ENCODE peak calls at places on chromosomes 5 and 9, in seven cellular contexts. One of them, this sample, is unnamed.

GRCh38 chr5:95669540-95669939 is 13.3 kb downstream of the SPATA9 start:
- DNase-seq in stimulated activated CD8-positive, alpha-beta memory T cell treated with anti-CD3 and anti-CD28 coated beads, Interleukin-15, amount 100 ng/mL, for 1 hour: no peak
- DNase-seq in NCI-H774: no peak
- DNase-seq in HT1080: peak; percentile 83
- DNase-seq in OCI-M1: no peak
- DNase-seq in SJSA1: no peak
- DNase-seq in Kasumi-1: no peak
- DNase-seq in this sample: peak; percentile 1

GRCh38 chr9:121876658-121877271 is 216.3 kb downstream of the TTLL11 start:
- DNase-seq in SJSA1: no peak
- DNase-seq in Kasumi-1: no peak
- DNase-seq in HT1080: peak; percentile 51
- DNase-seq in stimulated activated CD8-positive, alpha-beta memory T cell treated with anti-CD3 and anti-CD28 coated beads, Interleukin-15, amount 100 ng/mL, for 1 hour: no peak
- DNase-seq in NCI-H774: no peak
- DNase-seq in OCI-M1: no peak
- DNase-seq in this sample: no peak

GRCh38 chr5:178361657-178362445 is 129.2 kb upstream of the PHYKPL start:
- DNase-seq in SJSA1: no peak
- DNase-seq in NCI-H774: no peak
- DNase-seq in stimulated activated CD8-positive, alpha-beta memory T cell treated with anti-CD3 and anti-CD28 coated beads, Interleukin-15, amount 100 ng/mL, for 1 hour: no peak
- DNase-seq in Kasumi-1: no peak
- DNase-seq in HT1080: no peak
- DNase-seq in OCI-M1: no peak
- DNase-seq in this sample: no peak

GRCh38 chr5:78701795-78702406 is 53.3 kb upstream of the LHFPL2 start:
- DNase-seq in NCI-H774: no peak
- DNase-seq in Kasumi-1: peak; percentile 8
- DNase-seq in HT1080: no peak
- DNase-seq in stimulated activated CD8-positive, alpha-beta memory T cell treated with anti-CD3 and anti-CD28 coated beads, Interleukin-15, amount 100 ng/mL, for 1 hour: no peak
- DNase-seq in SJSA1: no peak
- DNase-seq in OCI-M1: no peak
- DNase-seq in this sample: no peak

GRCh38 chr9:94002316-94003140 is 47.4 kb upstream of the BARX1 start:
- DNase-seq in NCI-H774: peak; percentile 46
- DNase-seq in Kasumi-1: peak; percentile 68
- DNase-seq in OCI-M1: peak; percentile 67
- DNase-seq in HT1080: peak; percentile 26
- DNase-seq in SJSA1: no peak
- DNase-seq in stimulated activated CD8-positive, alpha-beta memory T cell treated with anti-CD3 and anti-CD28 coated beads, Interleukin-15, amount 100 ng/mL, for 1 hour: no peak
- DNase-seq in this sample: peak; percentile 63

GRCh38 chr5:31470608-31471007 is 61.3 kb downstream of the DROSHA start:
- DNase-seq in stimulated activated CD8-positive, alpha-beta memory T cell treated with anti-CD3 and anti-CD28 coated beads, Interleukin-15, amount 100 ng/mL, for 1 hour: no peak
- DNase-seq in SJSA1: no peak
- DNase-seq in OCI-M1: peak; percentile 87
- DNase-seq in HT1080: peak; percentile 69
- DNase-seq in NCI-H774: no peak
- DNase-seq in Kasumi-1: no peak
- DNase-seq in this sample: no peak

GRCh38 chr5:79934681-79935080 is 56.4 kb downstream of the MTX3 start:
- DNase-seq in SJSA1: no peak
- DNase-seq in Kasumi-1: no peak
- DNase-seq in HT1080: no peak
- DNase-seq in stimulated activated CD8-positive, alpha-beta memory T cell treated with anti-CD3 and anti-CD28 coated beads, Interleukin-15, amount 100 ng/mL, for 1 hour: no peak
- DNase-seq in OCI-M1: no peak
- DNase-seq in NCI-H774: no peak
- DNase-seq in this sample: no peak

GRCh38 chr5:10548418-10549122 is 15.3 kb upstream of the ANKRD33B start:
- DNase-seq in HT1080: no peak
- DNase-seq in Kasumi-1: no peak
- DNase-seq in OCI-M1: no peak
- DNase-seq in stimulated activated CD8-positive, alpha-beta memory T cell treated with anti-CD3 and anti-CD28 coated beads, Interleukin-15, amount 100 ng/mL, for 1 hour: no peak
- DNase-seq in NCI-H774: no peak
- DNase-seq in SJSA1: no peak
- DNase-seq in this sample: no peak

GRCh38 chr9:4849364-4849763 is 56.6 kb downstream of the RCL1 start:
- DNase-seq in SJSA1: no peak
- DNase-seq in HT1080: no peak
- DNase-seq in Kasumi-1: no peak
- DNase-seq in stimulated activated CD8-positive, alpha-beta memory T cell treated with anti-CD3 and anti-CD28 coated beads, Interleukin-15, amount 100 ng/mL, for 1 hour: no peak
- DNase-seq in NCI-H774: peak; percentile 38
- DNase-seq in OCI-M1: peak; percentile 94
- DNase-seq in this sample: no peak

GRCh38 chr5:176754376-176754942 is 55.9 kb upstream of the UNC5A start:
- DNase-seq in Kasumi-1: no peak
- DNase-seq in HT1080: peak; percentile 85
- DNase-seq in NCI-H774: no peak
- DNase-seq in SJSA1: no peak
- DNase-seq in stimulated activated CD8-positive, alpha-beta memory T cell treated with anti-CD3 and anti-CD28 coated beads, Interleukin-15, amount 100 ng/mL, for 1 hour: no peak
- DNase-seq in OCI-M1: no peak
- DNase-seq in this sample: no peak

GRCh38 chr5:33166522-33166921 is 274.2 kb upstream of the TARS1 start:
- DNase-seq in HT1080: no peak
- DNase-seq in SJSA1: no peak
- DNase-seq in NCI-H774: no peak
- DNase-seq in stimulated activated CD8-positive, alpha-beta memory T cell treated with anti-CD3 and anti-CD28 coated beads, Interleukin-15, amount 100 ng/mL, for 1 hour: no peak
- DNase-seq in Kasumi-1: no peak
- DNase-seq in OCI-M1: no peak
- DNase-seq in this sample: no peak

GRCh38 chr5:72268753-72269410 is 51.2 kb downstream of the MRPS27 start:
- DNase-seq in stimulated activated CD8-positive, alpha-beta memory T cell treated with anti-CD3 and anti-CD28 coated beads, Interleukin-15, amount 100 ng/mL, for 1 hour: peak; percentile 15
- DNase-seq in NCI-H774: peak; percentile 12
- DNase-seq in Kasumi-1: peak; percentile 20
- DNase-seq in OCI-M1: peak; percentile 71
- DNase-seq in HT1080: no peak
- DNase-seq in SJSA1: peak; percentile 60
- DNase-seq in this sample: peak; percentile 82

GRCh38 chr9:104868687-104869404 is 59.1 kb downstream of the ABCA1 start:
- DNase-seq in NCI-H774: no peak
- DNase-seq in Kasumi-1: peak; percentile 96
- DNase-seq in HT1080: peak; percentile 92
- DNase-seq in OCI-M1: peak; percentile 92
- DNase-seq in stimulated activated CD8-positive, alpha-beta memory T cell treated with anti-CD3 and anti-CD28 coated beads, Interleukin-15, amount 100 ng/mL, for 1 hour: no peak
- DNase-seq in SJSA1: peak; percentile 47
- DNase-seq in this sample: no peak

GRCh38 chr9:18978188-18978587 is 54.8 kb downstream of the SAXO1 start:
- DNase-seq in SJSA1: no peak
- DNase-seq in stimulated activated CD8-positive, alpha-beta memory T cell treated with anti-CD3 and anti-CD28 coated beads, Interleukin-15, amount 100 ng/mL, for 1 hour: no peak
- DNase-seq in HT1080: no peak
- DNase-seq in OCI-M1: no peak
- DNase-seq in NCI-H774: no peak
- DNase-seq in Kasumi-1: no peak
- DNase-seq in this sample: no peak

GRCh38 chr9:113548221-113549041 is 84.9 kb downstream of the RGS3 start:
- DNase-seq in Kasumi-1: peak; percentile 24
- DNase-seq in OCI-M1: peak; percentile 37
- DNase-seq in SJSA1: peak; percentile 89
- DNase-seq in stimulated activated CD8-positive, alpha-beta memory T cell treated with anti-CD3 and anti-CD28 coated beads, Interleukin-15, amount 100 ng/mL, for 1 hour: no peak
- DNase-seq in HT1080: peak; percentile 54
- DNase-seq in NCI-H774: no peak
- DNase-seq in this sample: no peak

GRCh38 chr5:149489605-149490037 is 61.6 kb downstream of the CSNK1A1 start:
- DNase-seq in OCI-M1: no peak
- DNase-seq in HT1080: no peak
- DNase-seq in stimulated activated CD8-positive, alpha-beta memory T cell treated with anti-CD3 and anti-CD28 coated beads, Interleukin-15, amount 100 ng/mL, for 1 hour: no peak
- DNase-seq in SJSA1: no peak
- DNase-seq in NCI-H774: no peak
- DNase-seq in Kasumi-1: no peak
- DNase-seq in this sample: no peak

GRCh38 chr5:71836084-71836483 is 117.0 kb downstream of the CARTPT start:
- DNase-seq in HT1080: no peak
- DNase-seq in NCI-H774: no peak
- DNase-seq in OCI-M1: no peak
- DNase-seq in stimulated activated CD8-positive, alpha-beta memory T cell treated with anti-CD3 and anti-CD28 coated beads, Interleukin-15, amount 100 ng/mL, for 1 hour: no peak
- DNase-seq in SJSA1: no peak
- DNase-seq in Kasumi-1: no peak
- DNase-seq in this sample: peak; percentile 41

GRCh38 chr5:11363779-11364178 is 540.5 kb downstream of the CTNND2 start:
- DNase-seq in HT1080: no peak
- DNase-seq in NCI-H774: no peak
- DNase-seq in Kasumi-1: no peak
- DNase-seq in stimulated activated CD8-positive, alpha-beta memory T cell treated with anti-CD3 and anti-CD28 coated beads, Interleukin-15, amount 100 ng/mL, for 1 hour: no peak
- DNase-seq in SJSA1: no peak
- DNase-seq in OCI-M1: no peak
- DNase-seq in this sample: no peak

GRCh38 chr9:118170032-118170955 is 466.1 kb downstream of the TLR4 start:
- DNase-seq in OCI-M1: peak; percentile 23
- DNase-seq in NCI-H774: peak; percentile 86
- DNase-seq in HT1080: peak; percentile 56
- DNase-seq in Kasumi-1: peak; percentile 40
- DNase-seq in SJSA1: peak; percentile 38
- DNase-seq in stimulated activated CD8-positive, alpha-beta memory T cell treated with anti-CD3 and anti-CD28 coated beads, Interleukin-15, amount 100 ng/mL, for 1 hour: no peak
- DNase-seq in this sample: peak; percentile 16

GRCh38 chr5:97044057-97044456 is 98.4 kb downstream of the LIX1 start:
- DNase-seq in SJSA1: no peak
- DNase-seq in NCI-H774: no peak
- DNase-seq in OCI-M1: peak; percentile 28
- DNase-seq in HT1080: peak; percentile 65
- DNase-seq in stimulated activated CD8-positive, alpha-beta memory T cell treated with anti-CD3 and anti-CD28 coated beads, Interleukin-15, amount 100 ng/mL, for 1 hour: no peak
- DNase-seq in Kasumi-1: no peak
- DNase-seq in this sample: no peak

GRCh38 chr5:134145779-134146581 is 30.8 kb downstream of the SKP1 start:
- DNase-seq in stimulated activated CD8-positive, alpha-beta memory T cell treated with anti-CD3 and anti-CD28 coated beads, Interleukin-15, amount 100 ng/mL, for 1 hour: peak; percentile 72
- DNase-seq in Kasumi-1: peak; percentile 77
- DNase-seq in OCI-M1: peak; percentile 82
- DNase-seq in NCI-H774: no peak
- DNase-seq in HT1080: peak; percentile 62
- DNase-seq in SJSA1: peak; percentile 90
- DNase-seq in this sample: peak; percentile 25

GRCh38 chr9:102514541-102514940 is 480.6 kb upstream of the CYLC2 start:
- DNase-seq in NCI-H774: no peak
- DNase-seq in stimulated activated CD8-positive, alpha-beta memory T cell treated with anti-CD3 and anti-CD28 coated beads, Interleukin-15, amount 100 ng/mL, for 1 hour: no peak
- DNase-seq in HT1080: peak; percentile 15
- DNase-seq in SJSA1: no peak
- DNase-seq in OCI-M1: no peak
- DNase-seq in Kasumi-1: no peak
- DNase-seq in this sample: no peak

GRCh38 chr5:28708472-28708871 is 1670.1 kb upstream of the CDH9 start:
- DNase-seq in NCI-H774: no peak
- DNase-seq in OCI-M1: no peak
- DNase-seq in Kasumi-1: no peak
- DNase-seq in SJSA1: no peak
- DNase-seq in stimulated activated CD8-positive, alpha-beta memory T cell treated with anti-CD3 and anti-CD28 coated beads, Interleukin-15, amount 100 ng/mL, for 1 hour: no peak
- DNase-seq in HT1080: no peak
- DNase-seq in this sample: no peak

GRCh38 chr5:78008356-78008967 is 232.3 kb upstream of the TBCA start:
- DNase-seq in NCI-H774: peak; percentile 48
- DNase-seq in OCI-M1: peak; percentile 77
- DNase-seq in stimulated activated CD8-positive, alpha-beta memory T cell treated with anti-CD3 and anti-CD28 coated beads, Interleukin-15, amount 100 ng/mL, for 1 hour: no peak
- DNase-seq in HT1080: peak; percentile 52
- DNase-seq in Kasumi-1: peak; percentile 51
- DNase-seq in SJSA1: no peak
- DNase-seq in this sample: peak; percentile 50

GRCh38 chr5:31701642-31702041 is 62.7 kb downstream of the PDZD2 start:
- DNase-seq in NCI-H774: no peak
- DNase-seq in HT1080: no peak
- DNase-seq in stimulated activated CD8-positive, alpha-beta memory T cell treated with anti-CD3 and anti-CD28 coated beads, Interleukin-15, amount 100 ng/mL, for 1 hour: no peak
- DNase-seq in SJSA1: no peak
- DNase-seq in Kasumi-1: no peak
- DNase-seq in OCI-M1: no peak
- DNase-seq in this sample: no peak

GRCh38 chr9:92561374-92562329 is 25.9 kb upstream of the ECM2 start:
- DNase-seq in NCI-H774: no peak
- DNase-seq in OCI-M1: no peak
- DNase-seq in Kasumi-1: no peak
- DNase-seq in stimulated activated CD8-positive, alpha-beta memory T cell treated with anti-CD3 and anti-CD28 coated beads, Interleukin-15, amount 100 ng/mL, for 1 hour: no peak
- DNase-seq in SJSA1: no peak
- DNase-seq in HT1080: no peak
- DNase-seq in this sample: no peak

GRCh38 chr9:65449423-65449822 is 164.4 kb upstream of the FOXD4L5 start:
- DNase-seq in NCI-H774: no peak
- DNase-seq in HT1080: no peak
- DNase-seq in OCI-M1: no peak
- DNase-seq in Kasumi-1: no peak
- DNase-seq in stimulated activated CD8-positive, alpha-beta memory T cell treated with anti-CD3 and anti-CD28 coated beads, Interleukin-15, amount 100 ng/mL, for 1 hour: no peak
- DNase-seq in SJSA1: no peak
- DNase-seq in this sample: no peak

GRCh38 chr5:175216991-175217390 is 227.0 kb downstream of the DRD1 start:
- DNase-seq in HT1080: no peak
- DNase-seq in stimulated activated CD8-positive, alpha-beta memory T cell treated with anti-CD3 and anti-CD28 coated beads, Interleukin-15, amount 100 ng/mL, for 1 hour: no peak
- DNase-seq in OCI-M1: no peak
- DNase-seq in NCI-H774: no peak
- DNase-seq in Kasumi-1: no peak
- DNase-seq in SJSA1: peak; percentile 63
- DNase-seq in this sample: no peak

GRCh38 chr9:93185261-93186150 is 1.6 kb downstream of the WNK2 start:
- DNase-seq in Kasumi-1: no peak
- DNase-seq in OCI-M1: no peak
- DNase-seq in stimulated activated CD8-positive, alpha-beta memory T cell treated with anti-CD3 and anti-CD28 coated beads, Interleukin-15, amount 100 ng/mL, for 1 hour: no peak
- DNase-seq in HT1080: no peak
- DNase-seq in NCI-H774: no peak
- DNase-seq in SJSA1: no peak
- DNase-seq in this sample: peak; percentile 8

GRCh38 chr5:72108200-72109050 is 1.1 kb downstream of the MAP1B start:
- DNase-seq in NCI-H774: peak; percentile 33
- DNase-seq in Kasumi-1: peak; percentile 68
- DNase-seq in stimulated activated CD8-positive, alpha-beta memory T cell treated with anti-CD3 and anti-CD28 coated beads, Interleukin-15, amount 100 ng/mL, for 1 hour: no peak
- DNase-seq in HT1080: peak; percentile 66
- DNase-seq in OCI-M1: peak; percentile 70
- DNase-seq in SJSA1: peak; percentile 87
- DNase-seq in this sample: peak; percentile 87

GRCh38 chr5:58366461-58366860 is 93.4 kb downstream of the PLK2 start:
- DNase-seq in stimulated activated CD8-positive, alpha-beta memory T cell treated with anti-CD3 and anti-CD28 coated beads, Interleukin-15, amount 100 ng/mL, for 1 hour: no peak
- DNase-seq in SJSA1: no peak
- DNase-seq in Kasumi-1: no peak
- DNase-seq in OCI-M1: no peak
- DNase-seq in NCI-H774: no peak
- DNase-seq in HT1080: no peak
- DNase-seq in this sample: no peak

This sample was measured in NCI-H146.